ENCODE peak calls at places on chromosomes 11 and 22, in nine cellular contexts. W is Peyer's patch, A is DND-41, G is body of pancreas, U is A549, J is left ventricle myocardium inferior, T is pancreas, H is tibial nerve, F is stomach. Z is an unnamed sample.

GRCh38 chr11:1921576-1922141 is 2.2 kb downstream of the TNNT3 start:
- DNase-seq in W (no peak), T (no peak), H (peak; percentile 40), F (no peak), J (no peak), G (peak; percentile 23), U (no peak), A (no peak), Z (peak; percentile 67)

GRCh38 chr22:45911601-45912271 is 65.2 kb downstream of the WNT7B start:
- DNase-seq in T (peak; percentile 51), W (no peak), A (no peak), G (peak; percentile 56), J (peak; percentile 65), H (peak; percentile 20), F (peak; percentile 36), U (peak; percentile 96), Z (no peak)

GRCh38 chr11:61021661-61022212 is 50.3 kb downstream of the CD6 start:
- DNase-seq in W (peak; percentile 94), J (no peak), T (peak; percentile 57), F (peak; percentile 91), U (no peak), G (peak; percentile 82), H (no peak), A (peak; percentile 66), Z (no peak)

GRCh38 chr11:59705281-59705680 is 8.4 kb downstream of the OR10V1 start:
- DNase-seq in H (no peak), U (no peak), T (no peak), J (no peak), G (no peak), W (no peak), A (no peak), F (no peak), Z (no peak)

GRCh38 chr11:134741453-134742227 is 329.6 kb upstream of the B3GAT1 start:
- DNase-seq in A (peak; percentile 78), G (no peak), F (no peak), U (no peak), J (no peak), W (peak; percentile 34), H (no peak), T (no peak), Z (peak; percentile 59)

GRCh38 chr11:47946682-47947575 is 33.4 kb upstream of the PTPRJ start:
- DNase-seq in T (peak; percentile 64), F (peak; percentile 84), H (peak; percentile 77), J (peak; percentile 48), U (peak; percentile 95), A (no peak), W (peak; percentile 85), G (peak; percentile 71), Z (peak; percentile 91)

GRCh38 chr11:57885298-57886035 is 123.9 kb downstream of the CTNND1 start:
- DNase-seq in A (peak; percentile 35), W (no peak), F (no peak), H (no peak), T (no peak), G (peak; percentile 7), J (no peak), U (peak; percentile 31), Z (no peak)

GRCh38 chr11:44125598-44125997 is 30.1 kb downstream of the EXT2 start:
- DNase-seq in U (no peak), H (no peak), W (no peak), T (no peak), A (no peak), G (no peak), J (no peak), F (no peak), Z (no peak)

GRCh38 chr22:39748877-39749276 is 144.7 kb downstream of the ENTHD1 start:
- DNase-seq in G (no peak), F (no peak), A (no peak), T (no peak), J (no peak), W (no peak), U (no peak), H (no peak), Z (peak; percentile 72)

GRCh38 chr22:26323013-26323412 is 106.0 kb upstream of the ASPHD2 start:
- DNase-seq in J (no peak), G (no peak), T (no peak), H (no peak), W (no peak), A (no peak), U (no peak), F (no peak), Z (no peak)

GRCh38 chr11:32858731-32859130 is 29.0 kb downstream of the PRRG4 start:
- DNase-seq in J (no peak), W (no peak), G (no peak), U (peak; percentile 17), F (no peak), T (no peak), H (no peak), A (no peak), Z (no peak)

GRCh38 chr11:102869354-102869753 is 5.4 kb downstream of the MMP12 start:
- DNase-seq in U (peak; percentile 31), F (no peak), A (no peak), T (no peak), H (no peak), J (no peak), G (no peak), W (no peak), Z (peak; percentile 44)

GRCh38 chr22:46250783-46251125 is 661 bp upstream of the CDPF1 start:
- DNase-seq in J (no peak), A (peak; percentile 55), W (no peak), H (no peak), G (peak; percentile 20), U (no peak), F (no peak), T (no peak), Z (no peak)

GRCh38 chr22:39994046-39994565 is 648 bp upstream of the FAM83F start:
- DNase-seq in W (no peak), H (no peak), F (no peak), T (no peak), G (no peak), A (no peak), U (no peak), J (no peak), Z (no peak)

GRCh38 chr11:95918056-95918455 is 5.9 kb downstream of the MTMR2 start:
- DNase-seq in U (no peak), F (no peak), G (no peak), A (no peak), W (no peak), J (no peak), H (no peak), T (no peak), Z (no peak)
- H3K4me1 ChIP-seq in U (peaks cover 44% of the 10 kb centered on the region), F (peaks cover 66% of the 10 kb centered on the region), G (peaks cover 13% of the 10 kb centered on the region), A (peaks cover 23% of the 10 kb centered on the region), W (peaks cover 10% of the 10 kb centered on the region), J (peaks cover 85% of the 10 kb centered on the region), H (peaks cover 8% of the 10 kb centered on the region), T (peaks cover 11% of the 10 kb centered on the region), Z (peaks cover 25% of the 10 kb centered on the region)

GRCh38 chr11:130480721-130481140 is 32.3 kb downstream of the ADAMTS15 start:
- DNase-seq in F (no peak), H (no peak), A (no peak), W (no peak), T (no peak), G (no peak), U (no peak), J (no peak), Z (no peak)
- H3K27ac ChIP-seq in F (no peak overlapping the region), H (no peak overlapping the region), A (no peak overlapping the region), W (no peak overlapping the region), T (no peak overlapping the region), G (no peak overlapping the region), U (no peak overlapping the region), J (peak overlapping the region; percentile 88), Z (peak overlapping the region; percentile 41)

GRCh38 chr11:41963406-41963805 is 504.0 kb upstream of the LRRC4C start:
- DNase-seq in U (no peak), F (no peak), W (no peak), A (no peak), H (no peak), J (no peak), G (no peak), T (no peak), Z (no peak)
- H3K9me3 ChIP-seq in U (no peaks in the 10 kb centered on the region), F (no peaks in the 10 kb centered on the region), W (no peaks in the 10 kb centered on the region), A (no peaks in the 10 kb centered on the region), H (peaks cover 3% of the 10 kb centered on the region), J (peaks cover 32% of the 10 kb centered on the region), G (no peaks in the 10 kb centered on the region), T (no peaks in the 10 kb centered on the region), Z (peaks cover 4% of the 10 kb centered on the region)

DNA sequence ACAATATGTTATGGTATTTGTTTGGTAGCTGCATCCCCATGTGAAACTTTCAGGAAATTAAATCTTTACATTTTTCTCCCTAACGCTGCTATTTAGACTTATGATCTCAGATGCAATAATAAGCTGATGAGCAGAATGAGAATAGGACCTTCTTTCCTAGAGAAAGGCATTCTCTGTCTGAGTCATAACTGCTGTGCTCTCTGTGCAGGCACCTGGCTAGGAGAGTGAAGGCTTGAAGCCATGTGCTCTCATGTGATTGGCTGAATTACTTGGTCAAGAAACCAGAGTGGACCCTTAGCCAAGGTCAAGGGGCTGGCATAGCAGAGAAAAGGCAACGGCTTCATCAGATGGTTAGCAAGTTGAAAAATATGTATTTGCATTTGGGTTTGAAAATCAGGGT is 185.0 kb downstream of the ADAMTS15 start:
- DNase-seq in W (no peak), J (no peak), U (no peak), G (no peak), T (no peak), H (no peak), F (no peak), A (no peak), Z (no peak)
- H3K4me1 ChIP-seq in W (no peaks in the 10 kb centered on the region), J (peaks cover 13% of the 10 kb centered on the region), U (peaks cover 64% of the 10 kb centered on the region), G (no peaks in the 10 kb centered on the region), T (no peaks in the 10 kb centered on the region), H (no peaks in the 10 kb centered on the region), F (peaks cover 37% of the 10 kb centered on the region), A (no peaks in the 10 kb centered on the region), Z (peaks cover 34% of the 10 kb centered on the region)

GRCh38 chr22:29379258-29379657 is 9.1 kb downstream of the AP1B1 start:
- DNase-seq in F (no peak), G (no peak), T (no peak), W (no peak), U (no peak), H (no peak), A (no peak), J (no peak), Z (no peak)

GRCh38 chr22:29370556-29370955 is 17.8 kb downstream of the AP1B1 start:
- DNase-seq in J (no peak), W (no peak), F (no peak), A (no peak), U (no peak), G (no peak), T (no peak), H (no peak), Z (no peak)

GRCh38 chr22:29380032-29380781 is 8.2 kb downstream of the AP1B1 start:
- DNase-seq in G (no peak), F (no peak), A (no peak), J (no peak), H (no peak), U (no peak), T (no peak), W (no peak), Z (no peak)

GRCh38 chr22:29377979-29378378 is 10.4 kb downstream of the AP1B1 start:
- DNase-seq in J (no peak), U (no peak), W (no peak), A (no peak), T (peak; percentile 90), F (peak; percentile 80), H (no peak), G (peak; percentile 93), Z (no peak)

GRCh38 chr22:29375436-29376076 is 12.8 kb downstream of the AP1B1 start:
- DNase-seq in T (no peak), F (no peak), J (no peak), W (no peak), U (no peak), G (no peak), H (no peak), A (no peak), Z (no peak)
- H3K27ac ChIP-seq in T (no peak overlapping the region), F (no peak overlapping the region), J (no peak overlapping the region), W (no peak overlapping the region), U (peak overlapping the region; percentile 8), G (no peak overlapping the region), H (no peak overlapping the region), A (peak overlapping the region; percentile 39), Z (no peak overlapping the region)

GRCh38 chr11:23772081-23772480 is 724.8 kb upstream of the LUZP2 start:
- DNase-seq in W (no peak), H (no peak), J (no peak), A (no peak), F (no peak), G (no peak), T (no peak), U (no peak), Z (no peak)
- H3K9me3 ChIP-seq in W (no peaks in the 10 kb centered on the region), H (peaks cover 4% of the 10 kb centered on the region), J (peaks cover 48% of the 10 kb centered on the region), A (peaks cover 31% of the 10 kb centered on the region), F (peaks cover 11% of the 10 kb centered on the region), G (no peaks in the 10 kb centered on the region), T (no peaks in the 10 kb centered on the region), U (no peaks in the 10 kb centered on the region), Z (no peaks in the 10 kb centered on the region)

Z was measured in SJSA1.